ENCODE peak calls at places on chromosomes 4 and X, in seven cellular contexts. Y, O, V, K, D, T and C are unnamed samples.

GRCh38 chr4:6739920-6740319 is 23.9 kb downstream of the BLOC1S4 start:
- DNase-seq in Y (no peak), O (no peak), V (no peak), K (no peak), D (no peak), T (no peak), C (no peak)

GRCh38 chr4:42519803-42520417 is 122.6 kb downstream of the SHISA3 start:
- DNase-seq in Y (peak; percentile 54), O (no peak), V (no peak), K (peak; percentile 47), D (no peak), T (peak; percentile 72), C (peak; percentile 45)

GRCh38 chr4:94395541-94395940 is 52.9 kb upstream of the HPGDS start:
- DNase-seq in Y (no peak), O (no peak), V (no peak), K (no peak), D (no peak), T (no peak), C (no peak)

GRCh38 chr4:188435381-188435780 is 296.1 kb downstream of the TRIML1 start:
- DNase-seq in Y (no peak), O (no peak), V (no peak), K (no peak), D (no peak), T (no peak), C (no peak)

GRCh38 chrX:88604433-88605221 is 142.4 kb upstream of the CPXCR1 start:
- DNase-seq in Y (no peak), O (no peak), V (no peak), K (peak; percentile 22), D (no peak), T (no peak), C (no peak)

GRCh38 chr4:158197194-158197593 is 13.1 kb upstream of the TMEM144 start:
- DNase-seq in Y (no peak), O (no peak), V (no peak), K (no peak), D (no peak), T (no peak), C (no peak)

GRCh38 chr4:68228568-68228967 is 16.9 kb downstream of the TMPRSS11B start:
- DNase-seq in Y (no peak), O (no peak), V (no peak), K (no peak), D (no peak), T (no peak), C (no peak)

GRCh38 chr4:32032136-32032672 is 1312.0 kb downstream of the PCDH7 start:
- DNase-seq in Y (no peak), O (no peak), V (no peak), K (no peak), D (no peak), T (no peak), C (no peak)

GRCh38 chr4:21768349-21769310 is 179.9 kb downstream of the KCNIP4 start:
- DNase-seq in Y (peak; percentile 24), O (no peak), V (no peak), K (peak; percentile 48), D (no peak), T (peak; percentile 30), C (no peak)

GRCh38 chr4:187550256-187550950 is 445.2 kb upstream of the ZFP42 start:
- DNase-seq in Y (no peak), O (no peak), V (no peak), K (peak; percentile 28), D (no peak), T (no peak), C (no peak)

GRCh38 chrX:17596051-17596450 is 141.2 kb upstream of the SCML1 start:
- DNase-seq in Y (no peak), O (no peak), V (no peak), K (no peak), D (no peak), T (no peak), C (no peak)
- H3K27ac ChIP-seq in Y (no peak overlapping the region), O (no peak overlapping the region), V (no peak overlapping the region), K (no peak overlapping the region), D (no peak overlapping the region), T (no peak overlapping the region), C (no peak overlapping the region)

DNA sequence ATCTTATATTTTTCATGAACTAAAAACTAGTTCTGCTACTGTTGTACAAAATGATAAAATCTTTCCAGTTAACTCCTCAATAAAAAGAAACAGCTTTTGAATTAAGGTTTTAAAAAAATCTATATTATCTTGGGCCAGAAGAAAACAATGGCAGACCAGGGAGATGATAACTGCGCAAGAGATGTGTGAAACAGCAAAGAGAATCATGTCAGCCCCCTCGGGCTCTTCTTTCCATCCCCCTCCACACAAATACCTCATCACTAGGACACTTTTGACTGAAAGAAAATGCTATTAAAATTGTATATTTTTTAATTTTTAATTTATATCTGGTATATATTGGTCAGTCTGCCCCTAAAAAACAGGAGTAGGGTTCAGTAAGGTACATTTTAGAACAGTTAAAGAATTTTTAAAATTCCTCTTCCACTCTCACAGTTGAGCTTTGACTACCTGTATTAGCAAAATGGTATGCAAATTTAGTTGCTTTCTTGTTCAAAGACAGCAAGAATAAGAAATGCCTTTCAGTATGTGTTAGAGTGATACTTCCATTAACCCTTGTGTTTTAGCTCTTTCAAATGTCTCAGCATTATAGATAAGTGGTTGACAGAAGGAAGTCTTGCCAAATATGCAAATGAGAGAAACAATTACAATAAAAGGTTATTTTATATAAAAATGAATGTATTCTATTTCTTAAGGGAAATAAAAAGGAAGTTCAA is 36.4 kb upstream of the LCORL start:
- DNase-seq in Y (no peak), O (no peak), V (no peak), K (no peak), D (no peak), T (no peak), C (no peak)
- H3K4me3 ChIP-seq in Y (no peak overlapping the region), O (peak overlapping the region; percentile 15), V (no peak overlapping the region), K (no peak overlapping the region), D (peak overlapping the region; percentile 48), T (peak overlapping the region; percentile 59), C (no peak overlapping the region)

GRCh38 chrX:40148439-40149285 is 50.9 kb upstream of the BCOR start:
- DNase-seq in Y (peak; percentile 62), O (no peak), V (no peak), K (no peak), D (no peak), T (no peak), C (no peak)
- H3K27me3 ChIP-seq in Y (peaks cover 62% of the 10 kb centered on the region), O (peaks cover 87% of the 10 kb centered on the region), V (no peaks in the 10 kb centered on the region), K (no peaks in the 10 kb centered on the region), D (peaks cover 95% of the 10 kb centered on the region), T (no peaks in the 10 kb centered on the region), C (peaks cover 91% of the 10 kb centered on the region)

GRCh38 chr4:145815626-145816025 is 123.0 kb downstream of the ZNF827 start:
- DNase-seq in Y (no peak), O (no peak), V (no peak), K (no peak), D (no peak), T (no peak), C (no peak)
- H3K27ac ChIP-seq in Y (no peak overlapping the region), O (no peak overlapping the region), V (no peak overlapping the region), K (no peak overlapping the region), D (no peak overlapping the region), T (no peak overlapping the region), C (no peak overlapping the region)

GRCh38 chr4:105306158-105306781 is 159.6 kb downstream of the TET2 start:
- DNase-seq in Y (no peak), O (no peak), V (no peak), K (peak; percentile 40), D (no peak), T (peak; percentile 84), C (no peak)
- H3K4me3 ChIP-seq in Y (no peak overlapping the region), O (no peak overlapping the region), V (no peak overlapping the region), K (no peak overlapping the region), D (no peak overlapping the region), T (peak overlapping the region; percentile 37), C (no peak overlapping the region)

GRCh38 chr4:2929469-2929868 is 33.7 kb downstream of the NOP14 start:
- DNase-seq in Y (no peak), O (peak; percentile 27), V (peak; percentile 47), K (no peak), D (no peak), T (no peak), C (no peak)
- H3K27me3 ChIP-seq in Y (no peaks in the 10 kb centered on the region), O (no peaks in the 10 kb centered on the region), V (no peaks in the 10 kb centered on the region), K (no peaks in the 10 kb centered on the region), D (no peaks in the 10 kb centered on the region), T (no peaks in the 10 kb centered on the region), C (no peaks in the 10 kb centered on the region)

GRCh38 chr4:147192679-147193078 is 247.0 kb upstream of the TTC29 start:
- DNase-seq in Y (no peak), O (no peak), V (no peak), K (no peak), D (no peak), T (no peak), C (no peak)

GRCh38 chr4:147195386-147195785 is 249.7 kb upstream of the TTC29 start:
- DNase-seq in Y (no peak), O (no peak), V (no peak), K (peak; percentile 33), D (no peak), T (no peak), C (no peak)

GRCh38 chr4:147198411-147199051 is 252.9 kb upstream of the TTC29 start:
- DNase-seq in Y (no peak), O (no peak), V (no peak), K (no peak), D (no peak), T (no peak), C (no peak)

GRCh38 chr4:147194107-147194506 is 248.4 kb upstream of the TTC29 start:
- DNase-seq in Y (no peak), O (no peak), V (no peak), K (peak; percentile 38), D (peak; percentile 32), T (no peak), C (no peak)

GRCh38 chr4:147194604-147195003 is 248.9 kb upstream of the TTC29 start:
- DNase-seq in Y (no peak), O (no peak), V (no peak), K (peak; percentile 32), D (no peak), T (no peak), C (no peak)
- H3K27ac ChIP-seq in Y (no peak overlapping the region), O (no peak overlapping the region), V (no peak overlapping the region), K (peak overlapping the region; percentile 42), D (no peak overlapping the region), T (no peak overlapping the region), C (no peak overlapping the region)